ENCODE peak calls at places on chromosomes 4 and X, in six cellular contexts. I is gastrocnemius medialis, R is psoas muscle, G is body of pancreas, F is tibial nerve, C is heart right ventricle. U is an unnamed sample.

GRCh38 chr4:52892880-52893279 is 30.8 kb downstream of the RASL11B start:
- DNase-seq in G (no peak), R (no peak), F (no peak), I (no peak), C (no peak), U (no peak)

GRCh38 chrX:129779747-129780146 is at the start of gene SASH3:
- DNase-seq in I (peak), G (peak), F (peak), C (peak), R (peak), U (no peak)

GRCh38 chr4:73780834-73781233 is 40.5 kb downstream of the CXCL8 start:
- DNase-seq in F (no peak), R (no peak), G (no peak), C (no peak), I (no peak), U (no peak)

GRCh38 chr4:138775890-138776289 is 239.7 kb upstream of the NOCT start:
- DNase-seq in G (peak), I (no peak), R (no peak), F (peak), C (no peak), U (no peak)

GRCh38 chrX:140817943-140818342 is 108.4 kb downstream of the LINC00632 start:
- DNase-seq in R (no peak), I (no peak), C (no peak), F (peak), G (no peak), U (no peak)

GRCh38 chrX:130336531-130336930 is 3.2 kb upstream of the SLC25A14 start:
- DNase-seq in F (no peak), C (no peak), R (no peak), G (no peak), I (no peak), U (no peak)

GRCh38 chr4:179855471-179855870 is 2387.7 kb upstream of the TENM3 start:
- DNase-seq in C (no peak), F (no peak), I (no peak), R (no peak), G (no peak), U (no peak)

GRCh38 chr4:87896020-87896621 is 63.4 kb downstream of the MEPE start:
- DNase-seq in R (no peak), I (peak), F (peak), C (no peak), G (peak), U (peak)

GRCh38 chr4:41430796-41431195 is 107.2 kb upstream of the LIMCH1 start:
- DNase-seq in C (no peak), F (no peak), I (peak), R (no peak), G (no peak), U (peak)

GRCh38 chr4:15913631-15913970 is 24.9 kb downstream of the FGFBP1 start:
- DNase-seq in I (no peak), C (no peak), R (no peak), F (no peak), G (peak), U (no peak)

GRCh38 chrX:150364347-150365050 is 1.4 kb downstream of the MAMLD1 start:
- DNase-seq in F (peak), R (no peak), I (no peak), G (peak), C (peak), U (no peak)

GRCh38 chrX:81354954-81355353 is 153.1 kb downstream of the SH3BGRL start:
- DNase-seq in I (no peak), F (no peak), G (no peak), R (no peak), C (no peak), U (no peak)

GRCh38 chr4:121200795-121201472 is 36.8 kb upstream of the TNIP3 start:
- DNase-seq in I (no peak), C (no peak), R (no peak), G (no peak), F (no peak), U (no peak)

GRCh38 chrX:55695227-55696018 is 22.1 kb upstream of the RRAGB start:
- DNase-seq in I (no peak), C (no peak), R (no peak), G (no peak), F (no peak), U (no peak)

GRCh38 chr4:98746936-98747658 is 88.7 kb upstream of the TSPAN5 start:
- DNase-seq in I (no peak), R (no peak), G (no peak), C (no peak), F (no peak), U (no peak)

GRCh38 chrX:130694983-130695382 is 208.0 kb downstream of the ENOX2 start:
- DNase-seq in R (no peak), I (no peak), G (no peak), F (no peak), C (no peak), U (no peak)

GRCh38 chr4:111991797-111992196 is 153.5 kb upstream of the FAM241A start:
- DNase-seq in R (no peak), G (peak), C (no peak), I (no peak), F (peak), U (no peak)

GRCh38 chr4:107896158-107896645 is 35.1 kb upstream of the CYP2U1 start:
- DNase-seq in F (no peak), C (no peak), I (no peak), R (no peak), G (peak), U (no peak)

GRCh38 chr4:19473569-19473968 is 778.1 kb upstream of the SLIT2 start:
- DNase-seq in I (no peak), F (no peak), C (no peak), R (no peak), G (no peak), U (no peak)

GRCh38 chrX:9829308-9830267 is 43.4 kb downstream of the SHROOM2 start:
- DNase-seq in I (no peak), R (no peak), C (no peak), F (no peak), G (no peak), U (no peak)

GRCh38 chr4:138595731-138596465 is 353.7 kb upstream of the SLC7A11 start:
- DNase-seq in I (no peak), F (no peak), C (no peak), G (peak), R (no peak), U (no peak)

GRCh38 chr4:85477538-85477937 is 2.6 kb downstream of the ARHGAP24 start:
- DNase-seq in I (no peak), G (no peak), R (no peak), F (no peak), C (no peak), U (no peak)

GRCh38 chr4:87785858-87786509 is 13.4 kb upstream of the IBSP start:
- DNase-seq in I (no peak), F (no peak), R (no peak), G (no peak), C (no peak), U (no peak)

GRCh38 chr4:103915224-103915869 is 195.6 kb upstream of the TACR3 start:
- DNase-seq in I (no peak), C (no peak), G (no peak), R (no peak), F (no peak), U (no peak)

GRCh38 chr4:25913056-25913850 is 767 bp upstream of the SMIM20 start:
- DNase-seq in G (peak), R (peak), I (peak), C (peak), F (peak), U (peak)

GRCh38 chrX:29090811-29091210 is 503.6 kb downstream of the IL1RAPL1 start:
- DNase-seq in R (no peak), I (no peak), C (no peak), F (no peak), G (no peak), U (no peak)

GRCh38 chrX:46757052-46757451 is 1.9 kb downstream of the SLC9A7 start:
- DNase-seq in I (no peak), G (no peak), F (no peak), C (no peak), R (no peak), U (no peak)

GRCh38 chrX:63506320-63506719 is 155.2 kb upstream of the SPIN4 start:
- DNase-seq in G (no peak), I (no peak), C (no peak), F (no peak), R (no peak), U (no peak)

GRCh38 chr4:133137571-133137970 is 11.5 kb upstream of the PCDH10 start:
- DNase-seq in I (no peak), G (no peak), F (no peak), R (no peak), C (no peak), U (no peak)

GRCh38 chrX:150486011-150486410 is 82.4 kb upstream of the MTM1 start:
- DNase-seq in F (peak), R (peak), C (peak), G (peak), I (peak), U (no peak)

GRCh38 chrX:9153299-9153698 is 119.4 kb upstream of the FAM9B start:
- DNase-seq in F (no peak), G (no peak), R (no peak), I (no peak), C (no peak), U (no peak)

DNA sequence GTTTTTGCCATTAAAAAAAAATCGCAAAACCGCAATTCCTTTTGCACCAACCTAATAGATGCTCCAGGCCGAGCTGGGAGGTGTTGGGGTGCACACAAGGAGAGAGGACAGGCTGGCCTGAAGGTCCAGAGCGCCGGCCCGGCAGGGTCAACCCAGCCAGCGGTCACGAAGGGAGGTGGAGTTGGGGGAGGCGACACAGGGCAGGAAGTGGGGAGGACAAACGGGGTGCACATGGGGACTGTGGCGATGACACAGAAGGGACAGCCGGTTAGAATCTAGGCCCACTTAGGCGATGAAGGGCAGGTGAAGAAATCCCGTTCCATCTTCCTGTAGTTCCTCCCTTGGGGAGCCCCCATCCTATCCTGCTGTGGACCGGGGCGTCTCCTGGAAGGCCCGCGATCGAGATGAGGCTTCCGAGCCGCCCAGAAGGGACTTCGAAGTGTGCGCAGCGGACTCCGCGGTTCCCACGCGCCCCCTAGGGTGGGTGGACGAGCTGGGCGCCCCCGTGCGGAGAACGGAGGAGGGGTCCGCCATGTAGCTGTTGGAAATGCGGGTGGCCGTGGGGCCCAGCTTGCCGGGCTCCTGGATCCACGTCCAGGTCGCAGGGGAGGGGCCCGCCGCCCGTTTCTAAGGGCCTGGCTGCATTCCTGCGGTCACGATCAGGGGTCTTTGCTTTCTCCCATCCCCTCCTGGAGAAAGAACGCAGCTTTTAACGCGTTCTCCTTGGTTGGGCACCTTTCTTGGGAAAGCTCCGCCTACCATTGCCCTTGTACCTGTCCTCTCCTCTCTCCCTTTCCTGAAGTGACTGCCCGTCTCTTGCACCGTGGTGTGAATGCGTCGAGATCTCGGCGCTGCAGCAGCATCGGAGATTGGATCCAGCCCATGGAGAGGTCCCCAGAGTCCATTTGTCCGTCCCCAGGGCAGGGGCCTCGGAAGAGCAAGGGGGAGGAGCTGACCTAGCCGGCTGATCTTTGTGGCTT is 17.0 kb upstream of the HPF1 start:
- DNase-seq in C (peak), I (no peak), R (peak), G (peak), F (no peak), U (no peak)
- TF ChIP-seq CTCF in C (peak), I (no peak), R (no peak), G (peak), F (no peak), U (no peak)

DNA sequence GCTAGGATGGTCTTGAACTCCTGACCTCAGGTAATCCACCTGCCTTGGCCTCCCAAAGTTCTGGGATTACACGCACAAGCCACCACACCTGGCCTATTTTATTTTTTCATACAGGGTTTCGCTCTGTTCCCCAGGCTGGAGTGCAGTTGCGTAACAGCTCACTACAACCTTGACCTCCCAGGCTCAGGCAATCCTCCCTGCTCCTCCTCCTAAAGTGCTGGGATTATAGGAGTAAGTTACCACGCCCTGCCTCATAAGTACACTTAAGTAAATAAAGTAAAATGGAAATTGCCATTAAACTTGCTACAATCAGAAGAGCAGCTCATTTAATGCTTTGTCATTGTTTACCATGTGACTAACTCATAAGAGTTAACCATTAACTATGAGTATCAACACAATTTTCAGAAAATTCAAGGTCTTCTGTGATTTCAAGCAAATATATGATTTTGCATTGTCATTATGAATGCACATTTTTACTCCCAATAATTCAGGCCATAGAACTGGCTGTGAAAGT is 12.3 kb downstream of the UGDH start:
- DNase-seq in F (no peak), C (no peak), R (no peak), I (no peak), G (peak), U (no peak)
- H3K27ac ChIP-seq in F (no peak), C (no peak), R (no peak), I (no peak), G (peak), U (no peak)

GRCh38 chr4:7340553-7341433 is 93.9 kb downstream of the PSAPL1 start:
- DNase-seq in I (no peak), F (no peak), R (peak), C (no peak), G (no peak), U (no peak)
- TF ChIP-seq CTCF in I (no peak), F (no peak), R (no peak), C (no peak), G (no peak), U (no peak)

GRCh38 chr4:126358041-126358440 is 1043.3 kb downstream of the FAT4 start:
- DNase-seq in G (no peak), R (no peak), I (no peak), F (no peak), C (no peak), U (no peak)
- H3K27ac ChIP-seq in G (no peak), R (no peak), I (no peak), F (no peak), C (no peak), U (no peak)

DNA sequence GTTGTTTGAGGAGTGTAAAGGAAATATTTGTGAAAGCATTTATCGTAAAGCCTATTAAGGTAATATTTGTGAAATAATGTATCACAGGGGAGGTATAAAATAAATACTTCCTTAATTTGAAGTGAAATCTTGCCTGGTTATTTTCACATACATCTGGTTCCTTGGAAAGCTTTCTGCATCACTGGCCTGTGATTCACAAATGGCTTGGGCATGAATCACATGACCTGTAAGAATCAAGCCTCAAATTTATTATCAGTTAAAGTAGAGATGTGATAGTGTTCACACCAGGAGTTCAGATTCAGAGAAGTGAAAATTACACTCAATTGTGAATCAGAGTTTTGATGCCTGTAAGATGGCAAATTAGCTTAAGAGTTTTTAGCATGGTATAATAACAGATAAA is 1911.4 kb downstream of the STIM2 start:
- DNase-seq in F (no peak), C (no peak), G (no peak), R (no peak), I (no peak), U (no peak)
- TF ChIP-seq CTCF in F (no peak), C (no peak), G (no peak), R (no peak), I (no peak), U (no peak)

DNA sequence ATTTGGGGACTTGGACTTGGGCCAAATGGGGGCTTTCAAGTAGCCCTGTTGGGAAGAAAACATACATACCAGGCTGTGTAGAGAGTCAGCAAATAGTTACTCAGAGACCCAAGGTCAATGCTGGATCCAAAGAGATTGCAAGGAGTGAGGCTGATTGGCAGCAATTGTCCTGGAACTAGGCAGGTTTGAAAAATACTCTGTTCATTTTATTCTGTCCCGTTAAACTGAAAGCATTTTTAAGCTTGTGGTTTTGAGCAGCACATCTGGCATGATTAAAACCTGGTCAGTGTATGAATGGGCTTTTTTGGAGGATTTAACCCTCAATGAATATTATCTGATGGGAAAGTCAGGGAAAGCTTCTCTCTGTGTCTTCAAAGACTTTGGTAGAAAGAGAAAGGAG is 294.3 kb upstream of the BOD1L1 start:
- DNase-seq in R (no peak), C (no peak), F (no peak), G (no peak), I (no peak), U (no peak)
- H3K27ac ChIP-seq in R (no peak), C (no peak), F (peak), G (no peak), I (no peak), U (no peak)

DNA sequence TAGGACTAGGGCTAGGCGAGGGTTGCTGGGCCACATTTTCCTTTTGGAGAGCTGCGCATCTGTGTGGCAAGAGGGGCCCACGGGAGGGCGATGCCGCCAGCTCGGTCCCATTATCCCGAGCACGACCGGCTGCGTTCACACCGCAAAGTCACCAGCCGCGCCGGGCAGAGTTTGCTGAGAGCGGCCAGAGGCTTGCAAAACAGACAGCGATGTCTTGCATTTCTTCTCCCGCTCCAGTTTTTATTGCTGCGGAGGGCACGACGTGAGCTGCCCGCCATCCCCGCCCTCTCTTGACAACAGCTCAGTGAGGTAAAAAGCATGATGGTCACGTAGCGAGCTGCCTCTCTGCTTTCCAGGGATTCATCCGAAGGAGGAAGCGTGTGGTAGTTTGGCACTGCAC is 102.2 kb upstream of the TENM3 start:
- DNase-seq in G (no peak), R (no peak), I (no peak), F (no peak), C (no peak), U (no peak)
- TF ChIP-seq CTCF in G (no peak), R (no peak), I (no peak), F (no peak), C (no peak), U (no peak)

U was measured in right atrium auricular region.